ENCODE peak calls at places on chromosomes 7 and 10, in ten cellular contexts. E, Q, M, A, F, X, H, R, T and C are unnamed samples.

GRCh38 chr10:122646511-122647382 is 52.9 kb downstream of the C10orf120 start:
- DNase-seq in A (no peak), E (no peak), M (no peak), Q (no peak), X (peak), T (no peak), R (no peak), F (no peak), H (no peak), C (no peak)

GRCh38 chr10:43396061-43396927 is 12.7 kb downstream of the HNRNPF start:
- DNase-seq in M (peak), Q (peak), T (peak), R (peak), X (peak), F (peak), H (peak), A (peak), E (peak), C (peak)

GRCh38 chr10:26437637-26438461 is at the start of gene APBB1IP:
- DNase-seq in R (peak), Q (peak), T (no peak), M (peak), H (no peak), A (peak), E (peak), X (no peak), F (peak), C (peak)

GRCh38 chr7:159070422-159071148 is 74.1 kb downstream of the VIPR2 start:
- DNase-seq in T (no peak), R (no peak), E (no peak), F (no peak), A (no peak), Q (no peak), X (no peak), H (no peak), M (no peak), C (no peak)

GRCh38 chr10:48879476-48879875 is 60.2 kb downstream of the LRRC18 start:
- DNase-seq in M (no peak), T (no peak), Q (no peak), F (no peak), X (no peak), H (no peak), E (no peak), R (no peak), A (no peak), C (no peak)

GRCh38 chr7:134694299-134694698 is 47.6 kb downstream of the BPGM start:
- DNase-seq in H (no peak), T (no peak), A (no peak), X (no peak), F (no peak), E (no peak), M (no peak), Q (no peak), R (no peak), C (no peak)

GRCh38 chr7:116546054-116546453 is 21.2 kb downstream of the CAV1 start:
- DNase-seq in Q (no peak), X (no peak), E (no peak), A (no peak), F (no peak), T (no peak), H (no peak), M (no peak), R (no peak), C (no peak)

GRCh38 chr7:50285259-50285658 is 19.3 kb upstream of the IKZF1 start:
- DNase-seq in E (no peak), T (no peak), R (no peak), H (no peak), A (no peak), M (no peak), Q (no peak), F (no peak), X (no peak), C (no peak)

GRCh38 chr7:8155836-8156235 is 106.1 kb downstream of the ICA1 start:
- DNase-seq in E (no peak), F (no peak), A (no peak), T (no peak), M (no peak), X (no peak), Q (no peak), H (no peak), R (no peak), C (no peak)

GRCh38 chr10:100186813-100187212 is 984 bp upstream of the ERLIN1 start:
- DNase-seq in F (peak), Q (no peak), T (no peak), A (no peak), X (no peak), M (no peak), E (no peak), R (no peak), H (no peak), C (no peak)

GRCh38 chr10:21661935-21662334 is 127.9 kb downstream of the MLLT10 start:
- DNase-seq in T (no peak), R (no peak), E (no peak), M (no peak), X (no peak), A (no peak), H (no peak), F (no peak), Q (no peak), C (no peak)

GRCh38 chr7:155776606-155777005 is 35.7 kb downstream of the SHH start:
- DNase-seq in A (no peak), F (no peak), M (no peak), T (no peak), E (no peak), R (no peak), H (no peak), X (no peak), Q (no peak), C (no peak)

GRCh38 chr7:136079478-136079892 is 102.3 kb upstream of the MTPN start:
- DNase-seq in R (no peak), E (no peak), T (no peak), M (no peak), A (no peak), Q (no peak), F (no peak), X (no peak), H (no peak), C (no peak)

GRCh38 chr7:24425664-24426063 is 141.7 kb downstream of the NPY start:
- DNase-seq in M (no peak), A (no peak), R (no peak), T (no peak), Q (no peak), X (no peak), H (no peak), F (no peak), E (no peak), C (no peak)

GRCh38 chr10:5565671-5566581 is 41.2 kb downstream of the CALML3 start:
- DNase-seq in M (no peak), T (no peak), R (no peak), H (no peak), F (no peak), A (no peak), X (peak), E (no peak), Q (no peak), C (no peak)

GRCh38 chr7:73737491-73738219 is 947 bp downstream of the ABHD11 start:
- DNase-seq in Q (no peak), R (peak), A (no peak), M (no peak), X (no peak), T (no peak), H (no peak), F (no peak), E (no peak), C (no peak)

GRCh38 chr10:49005270-49005669 is 65.6 kb upstream of the LRRC18 start:
- DNase-seq in X (no peak), Q (no peak), A (no peak), E (no peak), H (no peak), M (no peak), F (no peak), T (no peak), R (no peak), C (no peak)

GRCh38 chr7:2182461-2182860 is 50.3 kb downstream of the MAD1L1 start:
- DNase-seq in X (no peak), Q (no peak), A (no peak), M (no peak), R (no peak), E (no peak), T (no peak), F (no peak), H (no peak), C (no peak)

GRCh38 chr7:145313601-145314000 is 477.7 kb upstream of the TPK1 start:
- DNase-seq in R (no peak), H (no peak), E (no peak), F (no peak), T (no peak), M (no peak), A (no peak), Q (no peak), X (no peak), C (no peak)

GRCh38 chr10:35896011-35896410 is 253.9 kb upstream of the FZD8 start:
- DNase-seq in T (no peak), R (no peak), F (no peak), A (no peak), M (no peak), Q (no peak), X (peak), H (no peak), E (no peak), C (no peak)

GRCh38 chr7:151003572-151003971 is 12.8 kb downstream of the NOS3 start:
- DNase-seq in F (no peak), H (no peak), E (no peak), Q (no peak), X (no peak), T (no peak), A (no peak), R (no peak), M (no peak), C (no peak)

GRCh38 chr10:74238031-74238431 is 87.0 kb downstream of the ADK start:
- DNase-seq in M (no peak), Q (no peak), T (no peak), E (no peak), H (no peak), F (no peak), X (no peak), A (no peak), R (peak), C (no peak)

GRCh38 chr10:118910702-118911101 is 118.8 kb upstream of the NANOS1 start:
- DNase-seq in M (no peak), X (no peak), E (no peak), A (no peak), R (no peak), H (no peak), F (no peak), T (no peak), Q (no peak), C (no peak)